ENCODE peak calls at places on chromosomes 11 and 22, in ten cellular contexts. N is breast epithelium, Q is transverse colon, D is uterus, V is pancreas, W is sigmoid colon, K is body of pancreas, B is aorta, T is cardiac muscle cell, Y is tibial artery. L is an unnamed sample.

GRCh38 chr11:116821050-116821918 is 1.8 kb downstream of the APOA4 start:
- DNase-seq in B (no peak), Y (no peak), D (no peak), N (no peak), Q (no peak), V (no peak), W (no peak), K (no peak), T (no peak), L (no peak)

GRCh38 chr11:129815596-129816461 is at the start of gene TMEM45B:
- DNase-seq in Y (no peak), T (peak; percentile 4), K (peak; percentile 59), Q (peak; percentile 82), N (no peak), V (peak; percentile 52), B (no peak), W (no peak), D (no peak), L (peak; percentile 64)

GRCh38 chr22:50236731-50237409 is 8.0 kb downstream of the TUBGCP6 start:
- DNase-seq in N (no peak), B (no peak), K (no peak), Y (no peak), Q (no peak), V (no peak), W (no peak), T (no peak), D (no peak), L (no peak)

GRCh38 chr11:2390091-2390870 is 10.3 kb upstream of the TSSC4 start:
- DNase-seq in N (peak; percentile 65), W (no peak), Q (no peak), V (no peak), K (no peak), Y (no peak), B (no peak), T (no peak), D (no peak), L (peak; percentile 59)

GRCh38 chr11:116840224-116840745 is 2.9 kb upstream of the APOA1 start:
- DNase-seq in D (no peak), N (no peak), T (peak; percentile 58), V (no peak), K (no peak), Y (no peak), W (no peak), Q (no peak), B (no peak), L (no peak)

GRCh38 chr22:37753746-37754145 is 54.0 kb upstream of the GCAT start:
- DNase-seq in Y (no peak), K (peak; percentile 39), V (peak; percentile 49), B (no peak), N (no peak), D (no peak), Q (no peak), T (no peak), W (no peak), L (no peak)

GRCh38 chr22:26322179-26322905 is 106.7 kb upstream of the ASPHD2 start:
- DNase-seq in N (no peak), W (no peak), Y (no peak), K (no peak), V (no peak), Q (no peak), B (no peak), T (peak; percentile 9), D (no peak), L (no peak)

GRCh38 chr11:19419021-19419750 is 178.4 kb upstream of the E2F8 start:
- DNase-seq in T (peak; percentile 74), Y (no peak), B (no peak), N (no peak), Q (no peak), V (no peak), D (no peak), K (no peak), W (no peak), L (peak; percentile 53)

GRCh38 chr22:24683671-24684070 is 80.7 kb downstream of the GGT1 start:
- DNase-seq in T (peak; percentile 94), N (no peak), K (no peak), D (no peak), Q (no peak), V (no peak), Y (no peak), W (no peak), B (no peak), L (no peak)

GRCh38 chr22:29208879-29209623 is 3.4 kb downstream of the EMID1 start:
- DNase-seq in N (no peak), K (peak; percentile 33), D (no peak), Y (peak; percentile 68), B (no peak), W (no peak), V (no peak), Q (peak; percentile 20), T (no peak), L (no peak)

GRCh38 chr11:59560702-59561469 is 49.5 kb downstream of the OR4D9 start:
- DNase-seq in Y (peak; percentile 94), B (peak; percentile 92), K (peak; percentile 91), D (peak; percentile 91), V (peak; percentile 81), N (peak; percentile 77), Q (peak; percentile 91), T (peak; percentile 87), W (peak; percentile 95), L (peak; percentile 84)

GRCh38 chr22:21069375-21069774 is 23.6 kb downstream of the LRRC74B start:
- DNase-seq in W (no peak), Q (no peak), D (no peak), B (no peak), K (no peak), V (no peak), N (no peak), T (no peak), Y (no peak), L (no peak)

GRCh38 chr11:113519989-113520613 is 44.9 kb upstream of the DRD2 start:
- DNase-seq in Y (no peak), B (no peak), D (no peak), W (no peak), V (no peak), T (no peak), Q (no peak), K (no peak), N (no peak), L (no peak)

DNA sequence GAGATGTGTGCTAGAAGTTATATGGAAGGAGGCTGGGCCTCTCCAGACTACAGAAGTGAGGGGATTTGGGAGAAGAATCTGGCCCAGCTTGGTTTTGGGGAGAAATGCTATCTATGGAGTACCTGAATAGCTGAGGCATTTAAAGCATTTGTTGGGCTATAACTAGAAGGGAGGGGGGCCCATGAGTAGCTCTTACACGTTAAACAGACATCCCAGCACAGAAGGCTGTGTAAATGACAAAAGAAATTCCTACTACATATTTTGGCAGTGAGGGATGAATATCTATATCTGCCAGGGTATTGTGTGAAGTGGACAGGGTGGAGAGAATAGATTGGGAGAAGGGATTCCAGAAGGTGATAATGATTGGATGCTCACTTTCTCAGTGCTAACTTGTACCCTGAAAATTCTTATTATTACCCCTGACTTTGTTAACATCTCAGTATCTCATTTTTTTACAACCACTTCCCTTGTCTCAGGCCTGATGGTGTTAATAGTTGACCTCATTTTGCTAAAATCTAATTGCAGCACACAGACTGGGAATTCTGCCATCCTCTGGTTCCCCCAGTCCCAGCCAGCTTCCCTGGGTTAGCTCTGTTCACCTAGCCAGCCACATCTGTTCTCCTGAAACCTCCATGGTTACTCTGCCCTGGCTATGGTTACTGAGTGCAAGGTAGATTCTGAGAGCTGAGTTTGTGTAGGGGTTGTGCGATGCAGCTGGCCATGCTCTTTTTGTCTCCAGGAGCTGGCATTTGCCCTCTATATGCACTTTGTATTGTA is 28.8 kb upstream of the RRM1 start:
- DNase-seq in B (no peak), K (no peak), W (no peak), T (no peak), N (no peak), Q (no peak), Y (no peak), V (no peak), D (no peak), L (no peak)
- H3K27ac ChIP-seq in B (peak overlapping the region; percentile 71), K (no peak overlapping the region), W (peak overlapping the region; percentile 55), T (no peak overlapping the region), N (peak overlapping the region; percentile 23), Q (no peak overlapping the region), Y (no peak overlapping the region), V (no peak overlapping the region), D (no peak overlapping the region), L (no peak overlapping the region)

DNA sequence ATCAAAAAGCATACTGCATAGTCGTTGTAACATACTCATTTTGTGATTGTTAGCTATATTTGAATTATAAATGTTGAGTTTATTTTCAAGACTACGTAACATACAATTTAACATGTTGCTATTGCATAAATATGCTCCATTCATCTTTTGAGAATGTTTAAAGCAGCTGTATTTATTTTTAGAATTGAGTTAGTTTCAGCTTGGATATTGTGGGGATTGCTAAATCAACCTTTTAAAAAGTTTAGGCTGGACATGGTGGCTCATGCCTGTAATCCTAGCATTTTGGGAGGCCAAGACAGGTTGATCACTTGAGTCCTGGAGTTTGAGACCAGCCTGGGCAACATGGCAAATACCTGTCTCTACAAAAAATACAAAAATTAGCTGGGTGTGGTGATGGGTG is 288.1 kb downstream of the DYNC2H1 start:
- DNase-seq in T (no peak), D (no peak), Y (no peak), K (no peak), V (no peak), N (no peak), Q (no peak), B (no peak), W (no peak), L (no peak)
- H3K27me3 ChIP-seq in T (no peaks in the 10 kb centered on the region), D (no peaks in the 10 kb centered on the region), Y (no peaks in the 10 kb centered on the region), K (no peaks in the 10 kb centered on the region), V (no peaks in the 10 kb centered on the region), N (no peaks in the 10 kb centered on the region), Q (no peaks in the 10 kb centered on the region), B (no peaks in the 10 kb centered on the region), W (no peaks in the 10 kb centered on the region), L (no peaks in the 10 kb centered on the region)

GRCh38 chr11:44766972-44767278 is 40.2 kb downstream of the TSPAN18 start:
- DNase-seq in B (no peak), K (no peak), Q (no peak), V (no peak), Y (peak; percentile 37), D (peak; percentile 52), W (no peak), N (no peak), T (peak; percentile 68), L (no peak)
- H3K27ac ChIP-seq in B (peak overlapping the region; percentile 95), K (no peak overlapping the region), Q (peak overlapping the region; percentile 84), V (no peak overlapping the region), Y (peak overlapping the region; percentile 82), D (peak overlapping the region; percentile 87), W (peak overlapping the region; percentile 85), N (peak overlapping the region; percentile 69), T (peak overlapping the region; percentile 94), L (peak overlapping the region; percentile 43)

DNA sequence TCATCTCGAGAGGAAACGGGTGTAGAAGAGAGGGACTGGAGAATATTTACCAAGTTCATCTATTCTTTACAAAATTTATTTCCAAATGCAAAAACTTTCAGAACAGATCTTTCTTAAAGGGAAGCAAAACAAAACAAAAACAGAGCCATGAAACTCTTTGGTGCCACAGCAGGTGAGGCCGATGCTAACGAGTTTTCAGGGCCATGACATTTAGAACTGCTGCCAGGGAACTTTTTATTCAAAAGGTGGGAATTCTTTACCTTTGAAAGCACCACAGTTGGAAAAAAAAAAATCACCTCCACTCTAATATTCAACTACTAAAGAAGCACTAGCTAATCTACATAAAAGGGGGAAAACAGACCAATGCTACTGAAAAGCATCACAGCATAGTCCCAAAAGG is 230.1 kb downstream of the DCDC1 start:
- DNase-seq in D (no peak), Y (no peak), Q (no peak), N (no peak), V (no peak), T (no peak), K (no peak), W (no peak), B (no peak), L (no peak)
- H3K27me3 ChIP-seq in D (no peaks in the 10 kb centered on the region), Y (no peaks in the 10 kb centered on the region), Q (no peaks in the 10 kb centered on the region), N (no peaks in the 10 kb centered on the region), V (no peaks in the 10 kb centered on the region), T (no peaks in the 10 kb centered on the region), K (no peaks in the 10 kb centered on the region), W (no peaks in the 10 kb centered on the region), B (no peaks in the 10 kb centered on the region), L (no peaks in the 10 kb centered on the region)

L was measured in lung.